ENCODE peak calls at places on chromosome 21, in nine cellular contexts. X is sciatic nerve; W is HuH-7.5; C is ecto neural progenitor cell; T is NK-92 treated with Interleukin-12 subunit alpha and Interleukin-12 subunit beta, amount 100 ng/mL, for 24 hours; E is C1 segment of cervical spinal cord; M is AG04449; G is T-cell; I is fibroblast of the aortic adventitia. S is an unnamed sample.

GRCh38 chr21:22164912-22165311 is 1166.7 kb downstream of the NCAM2 start:
- DNase-seq in C (no peak), M (no peak), I (no peak), E (no peak), T (no peak), G (no peak), W (no peak), X (no peak), S (no peak)

GRCh38 chr21:44455524-44456206 is 355 bp downstream of the LRRC3 start:
- DNase-seq in T (no peak), X (peak), G (no peak), C (peak), E (no peak), I (peak), M (no peak), W (peak), S (peak)

GRCh38 chr21:46457801-46458314 is 833 bp upstream of the DIP2A start:
- DNase-seq in X (peak), G (no peak), W (no peak), C (no peak), M (no peak), E (no peak), T (peak), I (peak), S (peak)

GRCh38 chr21:33428669-33429068 is 25.5 kb downstream of the IFNGR2 start:
- DNase-seq in C (no peak), I (peak), G (no peak), X (no peak), M (no peak), T (no peak), W (no peak), E (no peak), S (no peak)

GRCh38 chr21:43884861-43885370 is 19.9 kb downstream of the AGPAT3 start:
- DNase-seq in X (no peak), M (no peak), G (no peak), I (no peak), W (no peak), E (no peak), T (no peak), C (no peak), S (no peak)

GRCh38 chr21:17427157-17427556 is 85.7 kb upstream of the CXADR start:
- DNase-seq in E (no peak), W (no peak), M (no peak), T (no peak), C (no peak), X (no peak), G (no peak), I (no peak), S (no peak)

GRCh38 chr21:28272272-28272992 is 720.2 kb downstream of the LTN1 start:
- DNase-seq in I (peak), E (no peak), C (no peak), X (no peak), W (no peak), T (no peak), M (no peak), G (no peak), S (peak)

GRCh38 chr21:44800103-44800502 is 1.5 kb downstream of the UBE2G2 start:
- DNase-seq in G (no peak), T (no peak), M (no peak), X (no peak), E (no peak), C (no peak), I (peak), W (no peak), S (peak)